ENCODE peak calls at places on chromosomes 6 and 20, in five cellular contexts. One of them, this sample, is unnamed.

GRCh38 chr6:37725967-37726366 is 28.3 kb upstream of the MDGA1 start:
- DNase-seq in WTC11: no peak
- DNase-seq in hypothalamus: no peak
- DNase-seq in stomach: no peak
- DNase-seq in neural crest cell: no peak
- DNase-seq in this sample: no peak

GRCh38 chr20:53613748-53614147 is 20.1 kb upstream of the ZNF217 start:
- DNase-seq in WTC11: no peak
- DNase-seq in hypothalamus: no peak
- DNase-seq in stomach: no peak
- DNase-seq in neural crest cell: no peak
- DNase-seq in this sample: no peak

GRCh38 chr6:13681305-13682061 is 30.2 kb downstream of the RANBP9 start:
- DNase-seq in WTC11: no peak
- DNase-seq in hypothalamus: no peak
- DNase-seq in stomach: no peak
- DNase-seq in neural crest cell: no peak
- DNase-seq in this sample: no peak

GRCh38 chr6:165636415-165637048 is 26.5 kb downstream of the PDE10A start:
- DNase-seq in WTC11: peak
- DNase-seq in hypothalamus: no peak
- DNase-seq in stomach: no peak
- DNase-seq in neural crest cell: no peak
- DNase-seq in this sample: no peak

GRCh38 chr6:30626484-30627366 is at the start of gene ATAT1:
- DNase-seq in WTC11: peak
- DNase-seq in hypothalamus: peak
- DNase-seq in stomach: peak
- DNase-seq in neural crest cell: peak
- DNase-seq in this sample: peak

GRCh38 chr6:26194774-26195375 is 107.6 kb downstream of the HFE start:
- DNase-seq in WTC11: no peak
- DNase-seq in hypothalamus: no peak
- DNase-seq in stomach: no peak
- DNase-seq in neural crest cell: no peak
- DNase-seq in this sample: no peak

GRCh38 chr6:113860165-113860955 is 3.2 kb downstream of the MARCKS start:
- DNase-seq in WTC11: peak
- DNase-seq in hypothalamus: no peak
- DNase-seq in stomach: peak
- DNase-seq in neural crest cell: no peak
- DNase-seq in this sample: peak

GRCh38 chr6:25295651-25296050 is 16.5 kb downstream of the CARMIL1 start:
- DNase-seq in WTC11: no peak
- DNase-seq in hypothalamus: no peak
- DNase-seq in stomach: no peak
- DNase-seq in neural crest cell: no peak
- DNase-seq in this sample: no peak

GRCh38 chr6:36372088-36372487 is 15.4 kb downstream of the ETV7 start:
- DNase-seq in WTC11: no peak
- DNase-seq in hypothalamus: no peak
- DNase-seq in stomach: no peak
- DNase-seq in neural crest cell: no peak
- DNase-seq in this sample: no peak

GRCh38 chr6:70538364-70538763 is 28.4 kb upstream of the SDHAF4 start:
- DNase-seq in WTC11: no peak
- DNase-seq in hypothalamus: no peak
- DNase-seq in stomach: no peak
- DNase-seq in neural crest cell: no peak
- DNase-seq in this sample: no peak

GRCh38 chr6:170516783-170517616 is 36.1 kb downstream of the PSMB1 start:
- DNase-seq in WTC11: peak
- DNase-seq in hypothalamus: no peak
- DNase-seq in stomach: peak
- DNase-seq in neural crest cell: peak
- DNase-seq in this sample: peak

GRCh38 chr6:12801141-12801540 is 84.6 kb downstream of the PHACTR1 start:
- DNase-seq in WTC11: no peak
- DNase-seq in hypothalamus: no peak
- DNase-seq in stomach: no peak
- DNase-seq in neural crest cell: no peak
- DNase-seq in this sample: no peak

GRCh38 chr6:70669133-70669532 is 1.4 kb downstream of the SMAP1 start:
- DNase-seq in WTC11: no peak
- DNase-seq in hypothalamus: no peak
- DNase-seq in stomach: no peak
- DNase-seq in neural crest cell: no peak
- DNase-seq in this sample: no peak

GRCh38 chr6:121110733-121111132 is 223.5 kb downstream of the TBC1D32 start:
- DNase-seq in WTC11: no peak
- DNase-seq in hypothalamus: no peak
- DNase-seq in stomach: no peak
- DNase-seq in neural crest cell: no peak
- DNase-seq in this sample: no peak

GRCh38 chr6:1164600-1164999 is 147.3 kb upstream of the FOXQ1 start:
- DNase-seq in WTC11: no peak
- DNase-seq in hypothalamus: no peak
- DNase-seq in stomach: no peak
- DNase-seq in neural crest cell: no peak
- DNase-seq in this sample: no peak